ENCODE peak calls at places on chromosome 14, in four cellular contexts. One of them, this sample, is unnamed.

GRCh38 chr14:101233391-101233790 is 327.9 kb upstream of the DIO3 start:
- DNase-seq in HEK293T: no peak
- DNase-seq in stimulated activated CD4-positive, alpha-beta T cell treated with anti-CD3 and anti-CD28 coated beads, Interleukin-15, amount 100 ng/mL, for 1 hour: no peak
- DNase-seq in T-helper 2 cell: no peak
- DNase-seq in this sample: no peak

GRCh38 chr14:99038401-99038800 is 233.6 kb downstream of the BCL11B start:
- DNase-seq in HEK293T: no peak
- DNase-seq in stimulated activated CD4-positive, alpha-beta T cell treated with anti-CD3 and anti-CD28 coated beads, Interleukin-15, amount 100 ng/mL, for 1 hour: no peak
- DNase-seq in T-helper 2 cell: no peak
- DNase-seq in this sample: no peak

GRCh38 chr14:101442451-101442850 is 118.8 kb upstream of the DIO3 start:
- DNase-seq in HEK293T: no peak
- DNase-seq in stimulated activated CD4-positive, alpha-beta T cell treated with anti-CD3 and anti-CD28 coated beads, Interleukin-15, amount 100 ng/mL, for 1 hour: peak
- DNase-seq in T-helper 2 cell: peak
- DNase-seq in this sample: no peak

GRCh38 chr14:65880507-65880906 is 468.0 kb downstream of the FUT8 start:
- DNase-seq in HEK293T: no peak
- DNase-seq in stimulated activated CD4-positive, alpha-beta T cell treated with anti-CD3 and anti-CD28 coated beads, Interleukin-15, amount 100 ng/mL, for 1 hour: no peak
- DNase-seq in T-helper 2 cell: no peak
- DNase-seq in this sample: no peak

GRCh38 chr14:70789361-70789760 is 20.0 kb downstream of the MAP3K9 start:
- DNase-seq in HEK293T: no peak
- DNase-seq in stimulated activated CD4-positive, alpha-beta T cell treated with anti-CD3 and anti-CD28 coated beads, Interleukin-15, amount 100 ng/mL, for 1 hour: no peak
- DNase-seq in T-helper 2 cell: no peak
- DNase-seq in this sample: no peak

GRCh38 chr14:28635387-28635786 is 131.2 kb upstream of the FOXG1 start:
- DNase-seq in HEK293T: no peak
- DNase-seq in stimulated activated CD4-positive, alpha-beta T cell treated with anti-CD3 and anti-CD28 coated beads, Interleukin-15, amount 100 ng/mL, for 1 hour: no peak
- DNase-seq in T-helper 2 cell: no peak
- DNase-seq in this sample: no peak

GRCh38 chr14:95140060-95140858 is 17.1 kb downstream of the DICER1 start:
- DNase-seq in HEK293T: no peak
- DNase-seq in stimulated activated CD4-positive, alpha-beta T cell treated with anti-CD3 and anti-CD28 coated beads, Interleukin-15, amount 100 ng/mL, for 1 hour: no peak
- DNase-seq in T-helper 2 cell: no peak
- DNase-seq in this sample: no peak

GRCh38 chr14:53956427-53957201 is at the start of gene BMP4:
- DNase-seq in HEK293T: peak
- DNase-seq in stimulated activated CD4-positive, alpha-beta T cell treated with anti-CD3 and anti-CD28 coated beads, Interleukin-15, amount 100 ng/mL, for 1 hour: no peak
- DNase-seq in T-helper 2 cell: no peak
- DNase-seq in this sample: peak

GRCh38 chr14:66117600-66117999 is 368.6 kb upstream of the CCDC196 start:
- DNase-seq in HEK293T: no peak
- DNase-seq in stimulated activated CD4-positive, alpha-beta T cell treated with anti-CD3 and anti-CD28 coated beads, Interleukin-15, amount 100 ng/mL, for 1 hour: no peak
- DNase-seq in T-helper 2 cell: no peak
- DNase-seq in this sample: no peak

GRCh38 chr14:38210587-38211257 is 3.0 kb downstream of the SSTR1 start:
- DNase-seq in HEK293T: no peak
- DNase-seq in stimulated activated CD4-positive, alpha-beta T cell treated with anti-CD3 and anti-CD28 coated beads, Interleukin-15, amount 100 ng/mL, for 1 hour: no peak
- DNase-seq in T-helper 2 cell: no peak
- DNase-seq in this sample: no peak

GRCh38 chr14:56855891-56856461 is 45.7 kb upstream of the OTX2 start:
- DNase-seq in HEK293T: peak
- DNase-seq in stimulated activated CD4-positive, alpha-beta T cell treated with anti-CD3 and anti-CD28 coated beads, Interleukin-15, amount 100 ng/mL, for 1 hour: no peak
- DNase-seq in T-helper 2 cell: no peak
- DNase-seq in this sample: no peak

GRCh38 chr14:54893151-54893760 is 9.4 kb downstream of the GCH1 start:
- DNase-seq in HEK293T: peak
- DNase-seq in stimulated activated CD4-positive, alpha-beta T cell treated with anti-CD3 and anti-CD28 coated beads, Interleukin-15, amount 100 ng/mL, for 1 hour: no peak
- DNase-seq in T-helper 2 cell: no peak
- DNase-seq in this sample: no peak

GRCh38 chr14:104701383-104702076 is 12.1 kb downstream of the INF2 start:
- DNase-seq in HEK293T: no peak
- DNase-seq in stimulated activated CD4-positive, alpha-beta T cell treated with anti-CD3 and anti-CD28 coated beads, Interleukin-15, amount 100 ng/mL, for 1 hour: no peak
- DNase-seq in T-helper 2 cell: no peak
- DNase-seq in this sample: no peak

GRCh38 chr14:31960039-31960438 is 117.1 kb upstream of the ARHGAP5 start:
- DNase-seq in HEK293T: no peak
- DNase-seq in stimulated activated CD4-positive, alpha-beta T cell treated with anti-CD3 and anti-CD28 coated beads, Interleukin-15, amount 100 ng/mL, for 1 hour: no peak
- DNase-seq in T-helper 2 cell: no peak
- DNase-seq in this sample: no peak

GRCh38 chr14:23951590-23952143 is 1.9 kb upstream of the DHRS4 start:
- DNase-seq in HEK293T: no peak
- DNase-seq in stimulated activated CD4-positive, alpha-beta T cell treated with anti-CD3 and anti-CD28 coated beads, Interleukin-15, amount 100 ng/mL, for 1 hour: no peak
- DNase-seq in T-helper 2 cell: no peak
- DNase-seq in this sample: no peak

GRCh38 chr14:64946310-64947045 is 3.9 kb upstream of the GPX2 start:
- DNase-seq in HEK293T: no peak
- DNase-seq in stimulated activated CD4-positive, alpha-beta T cell treated with anti-CD3 and anti-CD28 coated beads, Interleukin-15, amount 100 ng/mL, for 1 hour: no peak
- DNase-seq in T-helper 2 cell: no peak
- DNase-seq in this sample: no peak

GRCh38 chr14:69356903-69357543 is 41.1 kb downstream of the ERH start:
- DNase-seq in HEK293T: no peak
- DNase-seq in stimulated activated CD4-positive, alpha-beta T cell treated with anti-CD3 and anti-CD28 coated beads, Interleukin-15, amount 100 ng/mL, for 1 hour: no peak
- DNase-seq in T-helper 2 cell: no peak
- DNase-seq in this sample: no peak

This sample was measured in uterus.